ENCODE peak calls at places on chromosomes 3 and 15, in eight cellular contexts. O, N, F, T, L, Y, Z and Q are unnamed samples.

GRCh38 chr15:62736756-62737155 is 305.8 kb upstream of the TPM1 start:
- DNase-seq in O (no peak), N (no peak), F (no peak), T (no peak), L (no peak), Y (no peak), Z (no peak), Q (no peak)

GRCh38 chr3:120780977-120781376 is 38.4 kb downstream of the GTF2E1 start:
- DNase-seq in O (no peak), N (no peak), F (no peak), T (peak; percentile 21), L (no peak), Y (peak; percentile 64), Z (peak; percentile 20), Q (peak; percentile 11)

GRCh38 chr15:72992733-72993321 is 59.4 kb upstream of the NEO1 start:
- DNase-seq in O (no peak), N (no peak), F (no peak), T (no peak), L (no peak), Y (no peak), Z (no peak), Q (no peak)

GRCh38 chr15:43219929-43220886 is 610 bp downstream of the EPB42 start:
- DNase-seq in O (no peak), N (no peak), F (no peak), T (no peak), L (no peak), Y (no peak), Z (no peak), Q (no peak)

GRCh38 chr3:18027161-18027939 is 284.9 kb upstream of the TBC1D5 start:
- DNase-seq in O (no peak), N (no peak), F (no peak), T (no peak), L (peak; percentile 25), Y (no peak), Z (no peak), Q (no peak)

GRCh38 chr3:82940124-82940523 is 1178.7 kb upstream of the GBE1 start:
- DNase-seq in O (no peak), N (no peak), F (no peak), T (no peak), L (no peak), Y (no peak), Z (no peak), Q (no peak)

GRCh38 chr3:171028779-171029232 is 2.3 kb upstream of the SLC2A2 start:
- DNase-seq in O (no peak), N (no peak), F (no peak), T (no peak), L (no peak), Y (peak; percentile 69), Z (no peak), Q (no peak)

GRCh38 chr3:101561630-101562328 is at the start of gene TRMT10C:
- DNase-seq in O (peak; percentile 90), N (peak; percentile 87), F (peak; percentile 93), T (peak; percentile 93), L (peak; percentile 95), Y (peak; percentile 94), Z (peak; percentile 95), Q (peak; percentile 93)

GRCh38 chr15:22918056-22918455 is 62.1 kb downstream of the CYFIP1 start:
- DNase-seq in O (no peak), N (no peak), F (no peak), T (no peak), L (no peak), Y (no peak), Z (no peak), Q (no peak)

GRCh38 chr15:100879046-100879445 is 585 bp upstream of the ALDH1A3 start:
- DNase-seq in O (no peak), N (no peak), F (no peak), T (peak; percentile 35), L (no peak), Y (peak; percentile 31), Z (peak; percentile 51), Q (peak; percentile 53)

GRCh38 chr3:71685686-71686085 is 39.5 kb downstream of the EIF4E3 start:
- DNase-seq in O (no peak), N (no peak), F (no peak), T (no peak), L (no peak), Y (no peak), Z (no peak), Q (no peak)

GRCh38 chr3:43181202-43181910 is 75.5 kb upstream of the POMGNT2 start:
- DNase-seq in O (no peak), N (peak; percentile 25), F (peak; percentile 40), T (peak; percentile 54), L (peak; percentile 32), Y (no peak), Z (peak; percentile 24), Q (peak; percentile 20)

GRCh38 chr3:190338717-190339116 is 16.5 kb upstream of the CLDN1 start:
- DNase-seq in O (no peak), N (no peak), F (no peak), T (no peak), L (no peak), Y (no peak), Z (no peak), Q (no peak)

GRCh38 chr3:72161870-72162617 is 377.1 kb upstream of the PROK2 start:
- DNase-seq in O (no peak), N (no peak), F (no peak), T (peak; percentile 66), L (no peak), Y (no peak), Z (no peak), Q (no peak)

GRCh38 chr3:79871656-79872055 is 103.9 kb upstream of the ROBO1 start:
- DNase-seq in O (no peak), N (no peak), F (no peak), T (no peak), L (no peak), Y (no peak), Z (no peak), Q (no peak)

GRCh38 chr3:126925411-126926171 is 57.3 kb upstream of the PLXNA1 start:
- DNase-seq in O (no peak), N (no peak), F (no peak), T (no peak), L (no peak), Y (no peak), Z (no peak), Q (no peak)